ENCODE peak calls at places on chromosomes 4 and X, in five cellular contexts. Q is HT1080, O is H4, J is T-helper 22 cell, Y is T-helper 1 cell. A is an unnamed sample.

GRCh38 chr4:116866116-116866515 is 219.3 kb downstream of the TRAM1L1 start:
- DNase-seq in Q (peak), Y (no peak), J (no peak), O (peak), A (no peak)

GRCh38 chr4:141331534-141332358 is 111.1 kb downstream of the ZNF330 start:
- DNase-seq in Q (no peak), Y (no peak), J (no peak), O (no peak), A (no peak)

GRCh38 chrX:119028733-119029110 is 44.1 kb upstream of the CT47C1 start:
- DNase-seq in J (no peak), Q (no peak), Y (no peak), O (no peak), A (no peak)

GRCh38 chr4:7197910-7198309 is 5.6 kb downstream of the SORCS2 start:
- DNase-seq in O (no peak), J (no peak), Q (no peak), Y (no peak), A (no peak)

GRCh38 chr4:12472082-12472481 is 1012.1 kb downstream of the RAB28 start:
- DNase-seq in Q (no peak), Y (no peak), O (no peak), J (no peak), A (no peak)

GRCh38 chrX:133972916-133973315 is 12.5 kb downstream of the GPC3 start:
- DNase-seq in Q (no peak), Y (no peak), J (no peak), O (no peak), A (no peak)

GRCh38 chr4:183541081-183542045 is 36.5 kb downstream of the ING2 start:
- DNase-seq in O (no peak), Y (no peak), J (no peak), Q (no peak), A (no peak)

GRCh38 chr4:122700178-122700725 is 32.3 kb upstream of the BBS12 start:
- DNase-seq in Q (peak), J (no peak), O (peak), Y (no peak), A (no peak)

GRCh38 chr4:91113130-91113706 is 986.0 kb downstream of the CCSER1 start:
- DNase-seq in J (no peak), Q (peak), Y (no peak), O (peak), A (no peak)

GRCh38 chr4:103079621-103080020 is 3.1 kb upstream of the SLC9B2 start:
- DNase-seq in O (no peak), Y (no peak), Q (no peak), J (no peak), A (no peak)

GRCh38 chr4:74635074-74635473 is 159.2 kb downstream of the BTC start:
- DNase-seq in Q (peak), O (no peak), J (no peak), Y (no peak), A (no peak)

GRCh38 chr4:25817059-25817681 is 45.6 kb downstream of the SEL1L3 start:
- DNase-seq in Q (peak), O (no peak), Y (no peak), J (no peak), A (no peak)

GRCh38 chr4:165873298-165874071 is 448 bp downstream of the TLL1 start:
- DNase-seq in Q (peak), O (no peak), Y (no peak), J (no peak), A (no peak)

GRCh38 chrX:72306085-72306801 is 529 bp upstream of the CITED1 start:
- DNase-seq in Q (no peak), Y (no peak), J (no peak), O (no peak), A (no peak)

GRCh38 chr4:75737398-75737797 is 13.0 kb downstream of the USO1 start:
- DNase-seq in Q (no peak), Y (no peak), O (no peak), J (no peak), A (no peak)

GRCh38 chrX:115387327-115387726 is 97.8 kb downstream of the LUZP4 start:
- DNase-seq in Q (no peak), O (no peak), J (no peak), Y (no peak), A (no peak)

GRCh38 chr4:19945501-19945900 is 306.2 kb upstream of the SLIT2 start:
- DNase-seq in O (peak), Q (no peak), J (no peak), Y (no peak), A (no peak)

GRCh38 chr4:52726821-52727580 is 24.2 kb downstream of the ERVMER34-1 start:
- DNase-seq in J (no peak), Q (no peak), O (no peak), Y (no peak), A (no peak)

GRCh38 chr4:10185518-10186227 is 69.1 kb upstream of the WDR1 start:
- DNase-seq in Y (no peak), J (no peak), O (no peak), Q (peak), A (no peak)